ENCODE peak calls at places on chromosomes 11 and 22, in seven cellular contexts. Z is activated CD4-positive, alpha-beta T cell treated with anti-CD3 and anti-CD28 coated beads, Interleukin-2, amount 10 ng/mL, durations not matched to agents 7 days and 5 days; O is RPMI8226; A is H4; F is NCI-H1092; E is dorsolateral prefrontal cortex; T is sciatic nerve. M is an unnamed sample.

GRCh38 chr11:113603277-113604059 is 102.6 kb downstream of the TMPRSS5 start:
- DNase-seq in Z (no peak), O (no peak), A (peak), F (peak), E (peak), T (no peak), M (peak)

GRCh38 chr22:35549338-35549737 is 8.7 kb downstream of the RASD2 start:
- DNase-seq in Z (no peak), O (no peak), A (no peak), F (peak), E (no peak), T (no peak), M (no peak)

GRCh38 chr11:102120006-102120405 is 9.8 kb downstream of the YAP1 start:
- DNase-seq in Z (no peak), O (no peak), A (peak), F (no peak), E (no peak), T (no peak), M (no peak)

GRCh38 chr11:115580927-115581680 is 76.9 kb upstream of the CADM1 start:
- DNase-seq in Z (no peak), O (no peak), A (peak), F (no peak), E (no peak), T (peak), M (no peak)

GRCh38 chr11:24731554-24731953 is 234.7 kb downstream of the LUZP2 start:
- DNase-seq in Z (no peak), O (no peak), A (no peak), F (no peak), E (no peak), T (no peak), M (no peak)

GRCh38 chr11:30741039-30741550 is 154.9 kb upstream of the MPPED2 start:
- DNase-seq in Z (no peak), O (no peak), A (peak), F (no peak), E (no peak), T (no peak), M (no peak)

GRCh38 chr11:3073029-3073435 is 15.8 kb upstream of the CARS1 start:
- DNase-seq in Z (no peak), O (no peak), A (peak), F (no peak), E (no peak), T (no peak), M (peak)

GRCh38 chr11:84714316-84714780 is 912.8 kb downstream of the DLG2 start:
- DNase-seq in Z (peak), O (peak), A (peak), F (peak), E (no peak), T (peak), M (no peak)

GRCh38 chr11:67299471-67300191 is 3.7 kb upstream of the SSH3 start:
- DNase-seq in Z (no peak), O (no peak), A (no peak), F (no peak), E (peak), T (peak), M (no peak)

GRCh38 chr22:42964994-42965699 is 49.8 kb downstream of the PACSIN2 start:
- DNase-seq in Z (no peak), O (no peak), A (no peak), F (no peak), E (no peak), T (no peak), M (peak)

GRCh38 chr11:16392646-16393045 is 36.3 kb upstream of the SOX6 start:
- DNase-seq in Z (no peak), O (no peak), A (no peak), F (no peak), E (no peak), T (no peak), M (no peak)